ENCODE peak calls at places on chromosomes 12 and 14, in nine cellular contexts. Z is cardiac muscle cell, L is lung, A is HCT116, K is body of pancreas, Y is AG04450, T is neural progenitor cell, D is GM06990, I is heart left ventricle. P is an unnamed sample. For H3K27me3, the result is how much of the 10 kb centered on the place peaks cover.

GRCh38 chr14:22664261-22664660 is 20.1 kb upstream of the OR6J1 start:
- DNase-seq in Z (no peak), L (no peak), A (no peak), K (no peak), Y (no peak), T (no peak), D (no peak), I (no peak), P (no peak)

GRCh38 chr12:120413901-120414695 is 23.8 kb upstream of the COX6A1 start:
- DNase-seq in Z (no peak), L (no peak), A (no peak), K (peak), Y (no peak), T (peak), D (no peak), I (no peak), P (no peak)

GRCh38 chr12:110966081-110966760 is 45.8 kb upstream of the MYL2 start:
- DNase-seq in Z (peak), L (no peak), A (no peak), K (no peak), Y (no peak), T (no peak), D (no peak), I (no peak), P (no peak)

GRCh38 chr14:73753043-73753886 is 39.1 kb upstream of the PNMA1 start:
- DNase-seq in Z (peak), L (no peak), A (no peak), K (no peak), Y (no peak), T (no peak), D (no peak), I (peak), P (peak)

GRCh38 chr14:60648169-60648933 is 926 bp downstream of the SIX1 start:
- DNase-seq in Z (peak), L (no peak), A (no peak), K (no peak), Y (no peak), T (peak), D (peak), I (no peak), P (no peak)

GRCh38 chr14:33848706-33849454 is 102.0 kb downstream of the EGLN3 start:
- DNase-seq in Z (peak), L (peak), A (peak), K (peak), Y (no peak), T (peak), D (no peak), I (peak), P (peak)

GRCh38 chr14:65238456-65238855 is 136.1 kb upstream of the MAX start:
- DNase-seq in Z (peak), L (no peak), A (no peak), K (no peak), Y (peak), T (no peak), D (no peak), I (no peak), P (no peak)

GRCh38 chr12:55720894-55721444 is 776 bp downstream of the RDH5 start:
- DNase-seq in Z (peak), L (peak), A (peak), K (peak), Y (peak), T (peak), D (no peak), I (peak), P (peak)

GRCh38 chr14:60618200-60618599 is 31.1 kb downstream of the SIX1 start:
- DNase-seq in Z (no peak), L (no peak), A (no peak), K (no peak), Y (no peak), T (no peak), D (no peak), I (no peak), P (no peak)

GRCh38 chr14:65961004-65961403 is 525.2 kb upstream of the CCDC196 start:
- DNase-seq in Z (peak), L (peak), A (peak), K (peak), Y (no peak), T (peak), D (peak), I (peak), P (peak)

GRCh38 chr12:76936562-76937185 is 57.9 kb upstream of the CSRP2 start:
- DNase-seq in Z (no peak), L (no peak), A (no peak), K (no peak), Y (no peak), T (no peak), D (no peak), I (no peak), P (no peak)

GRCh38 chr14:87894920-87895319 is 98.1 kb downstream of the GALC start:
- DNase-seq in Z (no peak), L (no peak), A (no peak), K (no peak), Y (no peak), T (no peak), D (no peak), I (no peak), P (no peak)

GRCh38 chr14:74980746-74981661 is 21.7 kb upstream of the EIF2B2 start:
- DNase-seq in Z (peak), L (no peak), A (no peak), K (no peak), Y (no peak), T (peak), D (no peak), I (no peak), P (no peak)

GRCh38 chr14:99732436-99733220 is 48.5 kb downstream of the CYP46A1 start:
- DNase-seq in Z (no peak), L (no peak), A (no peak), K (peak), Y (no peak), T (no peak), D (no peak), I (peak), P (peak)

GRCh38 chr14:90045608-90046007 is 16.2 kb upstream of the KCNK13 start:
- DNase-seq in Z (no peak), L (no peak), A (no peak), K (no peak), Y (no peak), T (no peak), D (no peak), I (no peak), P (no peak)

GRCh38 chr14:81594012-81594411 is 60.4 kb upstream of the SEL1L start:
- DNase-seq in Z (peak), L (no peak), A (no peak), K (peak), Y (no peak), T (peak), D (no peak), I (peak), P (no peak)

GRCh38 chr14:102931580-102932285 is 9.3 kb downstream of the AMN start:
- DNase-seq in Z (no peak), L (no peak), A (no peak), K (no peak), Y (no peak), T (no peak), D (no peak), I (no peak), P (no peak)

GRCh38 chr14:78836777-78837176 is 666.6 kb downstream of the NRXN3 start:
- DNase-seq in Z (peak), L (peak), A (peak), K (peak), Y (no peak), T (peak), D (peak), I (no peak), P (peak)

GRCh38 chr12:63889721-63890509 is 45.4 kb downstream of the SRGAP1 start:
- DNase-seq in Z (peak), L (no peak), A (no peak), K (no peak), Y (no peak), T (no peak), D (no peak), I (no peak), P (no peak)

GRCh38 chr14:103056322-103057027 is 874 bp downstream of the CDC42BPB start:
- DNase-seq in Z (peak), L (peak), A (no peak), K (peak), Y (no peak), T (peak), D (no peak), I (peak), P (peak)

GRCh38 chr14:101290681-101291080 is 270.6 kb upstream of the DIO3 start:
- DNase-seq in Z (no peak), L (no peak), A (no peak), K (no peak), Y (no peak), T (no peak), D (no peak), I (no peak), P (no peak)

GRCh38 chr14:88695873-88696272 is 96.9 kb downstream of the EML5 start:
- DNase-seq in Z (peak), L (no peak), A (no peak), K (no peak), Y (no peak), T (no peak), D (no peak), I (no peak), P (no peak)

GRCh38 chr12:109841356-109841755 is 8.2 kb upstream of the TRPV4 start:
- DNase-seq in Z (no peak), L (no peak), A (no peak), K (no peak), Y (no peak), T (no peak), D (no peak), I (no peak), P (no peak)
- TF ChIP-seq CTCF in Z (no peak), L (no peak), A (peak), K (no peak), Y (no peak), T (no peak), D (no peak), I (no peak), P (no peak)

GRCh38 chr12:117836999-117837736 is 131.6 kb downstream of the KSR2 start:
- DNase-seq in Z (peak), L (peak), A (peak), K (peak), Y (peak), T (peak), D (peak), I (peak), P (peak)
- H3K27me3 ChIP-seq in Z (under half), L (under half), A (under half), K (under half), Y (under half), T (under half), D (under half), I (under half), P (under half)

DNA sequence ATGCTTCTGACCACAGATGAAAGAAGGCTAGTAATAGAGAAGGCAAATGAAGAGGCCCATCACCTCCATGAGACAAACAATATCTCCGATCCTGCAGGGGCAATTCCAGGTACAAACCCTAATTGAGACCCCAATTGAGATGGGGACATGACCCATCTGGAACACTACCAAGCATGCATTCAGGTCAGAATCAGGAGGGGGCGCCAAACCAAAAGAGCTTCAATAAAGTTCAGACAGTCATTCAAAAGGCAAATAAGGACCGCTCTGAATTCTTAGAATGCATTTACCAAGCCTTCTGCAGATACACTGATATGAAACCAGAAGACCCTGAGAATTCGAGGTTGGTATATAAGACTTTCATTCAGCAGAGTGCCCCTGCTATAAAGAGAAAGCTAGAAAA is 10.2 kb upstream of the EDDM3B start:
- DNase-seq in Z (no peak), L (no peak), A (no peak), K (peak), Y (no peak), T (peak), D (no peak), I (peak), P (no peak)
- TF ChIP-seq CTCF in Z (no peak), L (peak), A (peak), K (no peak), Y (no peak), T (peak), D (peak), I (peak), P (peak)

DNA sequence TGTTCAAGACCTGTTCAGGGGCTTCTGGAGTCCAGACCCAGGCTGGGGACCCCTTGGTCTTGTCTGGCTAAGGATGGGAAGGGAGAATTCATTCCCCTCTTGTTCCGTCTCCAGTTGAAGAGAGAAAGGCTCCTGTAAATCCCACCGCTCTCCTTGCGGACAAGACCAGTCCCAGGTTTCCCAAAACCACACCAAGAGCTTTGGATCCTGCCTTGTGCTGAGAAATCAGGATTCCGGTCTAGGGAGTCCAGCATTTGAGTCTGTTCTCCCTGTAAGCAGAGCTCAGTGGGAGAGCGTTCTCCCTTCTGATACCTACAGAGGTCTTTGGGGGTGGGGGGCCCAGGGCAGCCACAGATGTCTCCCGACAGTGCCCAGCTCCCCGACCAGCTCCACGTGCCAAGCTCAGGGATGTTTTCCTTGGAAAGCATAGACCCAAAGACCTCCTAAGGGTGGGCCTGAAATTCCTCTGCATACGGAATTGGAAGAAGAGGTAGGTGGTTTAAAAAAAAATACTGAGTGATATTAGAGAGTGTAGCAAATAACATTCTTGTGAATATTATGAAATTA is 1.9 kb downstream of the HOXC13 start:
- DNase-seq in Z (no peak), L (no peak), A (no peak), K (no peak), Y (no peak), T (no peak), D (no peak), I (no peak), P (no peak)
- H3K27me3 ChIP-seq in Z (half or more), L (under half), A (under half), K (under half), Y (half or more), T (half or more), D (under half), I (half or more), P (half or more)

DNA sequence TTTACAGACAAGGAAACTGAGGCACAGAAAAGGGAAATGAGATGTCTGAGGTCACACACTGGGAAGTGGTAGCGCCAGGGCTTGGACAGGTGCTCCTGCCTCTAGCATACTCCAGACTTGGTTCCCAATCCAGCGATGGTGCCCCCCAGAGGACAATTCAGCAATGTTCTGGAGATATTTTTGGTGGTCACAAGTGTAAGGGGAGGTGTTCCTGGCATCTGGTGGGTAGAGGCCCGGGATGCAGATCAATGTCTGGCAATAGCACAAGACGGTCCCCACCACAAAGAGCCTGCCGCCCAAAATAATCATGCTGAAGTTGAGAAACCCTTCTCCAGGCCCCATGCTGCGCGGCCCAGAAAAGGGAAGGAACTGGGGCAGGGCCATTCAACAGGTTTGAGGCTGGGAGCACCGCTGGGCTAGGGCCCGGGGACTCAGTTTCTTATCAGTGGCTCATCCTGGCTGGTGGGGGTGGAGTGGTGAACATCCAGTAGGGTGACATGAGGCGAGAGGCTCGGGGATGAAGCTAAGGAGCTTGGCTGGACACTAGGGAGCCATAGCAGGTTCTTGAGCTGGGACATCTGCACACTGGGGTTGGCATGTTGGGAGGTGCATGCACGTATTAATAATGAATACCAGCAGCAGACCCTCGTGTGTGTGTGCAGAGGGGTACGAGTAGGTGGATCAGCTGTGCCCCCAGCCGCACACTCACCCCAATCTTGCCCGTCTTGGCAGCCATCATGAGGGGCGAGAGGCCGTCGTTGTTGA is 35.1 kb downstream of the TRPV4 start:
- DNase-seq in Z (no peak), L (no peak), A (no peak), K (no peak), Y (no peak), T (peak), D (no peak), I (no peak), P (no peak)
- TF ChIP-seq CTCF in Z (no peak), L (no peak), A (peak), K (no peak), Y (peak), T (peak), D (peak), I (peak), P (peak)

GRCh38 chr14:28772613-28773012 is 6.0 kb downstream of the FOXG1 start:
- DNase-seq in Z (no peak), L (no peak), A (no peak), K (no peak), Y (no peak), T (peak), D (no peak), I (no peak), P (no peak)

GRCh38 chr14:28771168-28771567 is 4.6 kb downstream of the FOXG1 start:
- DNase-seq in Z (no peak), L (no peak), A (no peak), K (no peak), Y (no peak), T (no peak), D (no peak), I (no peak), P (no peak)

GRCh38 chr14:28770061-28770460 is 3.5 kb downstream of the FOXG1 start:
- DNase-seq in Z (no peak), L (no peak), A (no peak), K (no peak), Y (no peak), T (no peak), D (no peak), I (no peak), P (no peak)

GRCh38 chr14:28769358-28769757 is 2.8 kb downstream of the FOXG1 start:
- DNase-seq in Z (no peak), L (no peak), A (no peak), K (no peak), Y (no peak), T (no peak), D (no peak), I (no peak), P (no peak)

GRCh38 chr14:28770574-28770973 is 4.0 kb downstream of the FOXG1 start:
- DNase-seq in Z (no peak), L (no peak), A (no peak), K (no peak), Y (no peak), T (peak), D (no peak), I (no peak), P (no peak)
- H3K27me3 ChIP-seq in Z (half or more), L (under half), A (under half), K (half or more), Y (half or more), T (half or more), D (under half), I (half or more), P (under half)

P was measured in BE2C.